ENCODE peak calls at places on chromosomes 13 and 19, in six cellular contexts. U, Z, P, Q, L and B are unnamed samples.
A peak's percentile ranks its signal among the peaks of the same experiment; 100 is the strongest.

GRCh38 chr19:1907563-1908363 is 2.6 kb downstream of the ADAT3 start:
- DNase-seq in U (no peak), Z (no peak), P (peak; percentile 88), Q (peak; percentile 78), L (no peak), B (no peak)

GRCh38 chr13:48797127-48797526 is 143.4 kb downstream of the CYSLTR2 start:
- DNase-seq in U (no peak), Z (no peak), P (no peak), Q (no peak), L (no peak), B (no peak)

GRCh38 chr13:107907065-107907464 is 308.3 kb downstream of the LIG4 start:
- DNase-seq in U (no peak), Z (no peak), P (no peak), Q (no peak), L (no peak), B (no peak)

GRCh38 chr19:7386308-7386707 is 37.6 kb downstream of the ARHGEF18 start:
- DNase-seq in U (no peak), Z (peak; percentile 45), P (no peak), Q (peak; percentile 45), L (no peak), B (no peak)

GRCh38 chr19:28940751-28941500 is 272.0 kb downstream of the UQCRFS1 start:
- DNase-seq in U (no peak), Z (no peak), P (no peak), Q (no peak), L (peak; percentile 93), B (no peak)

GRCh38 chr19:45474941-45475516 is 7.2 kb downstream of the FOSB start:
- DNase-seq in U (peak; percentile 61), Z (no peak), P (no peak), Q (no peak), L (no peak), B (no peak)

GRCh38 chr19:56083668-56084067 is 37.4 kb downstream of the ZNF787 start:
- DNase-seq in U (no peak), Z (no peak), P (no peak), Q (no peak), L (no peak), B (no peak)

GRCh38 chr13:23673354-23673753 is 103.1 kb downstream of the TNFRSF19 start:
- DNase-seq in U (no peak), Z (no peak), P (no peak), Q (peak; percentile 82), L (peak; percentile 95), B (no peak)

GRCh38 chr19:45251452-45252354 is 632 bp downstream of the MARK4 start:
- DNase-seq in U (no peak), Z (no peak), P (no peak), Q (no peak), L (peak; percentile 11), B (no peak)

GRCh38 chr13:87777395-87777794 is 106.2 kb downstream of the SLITRK5 start:
- DNase-seq in U (no peak), Z (peak; percentile 26), P (no peak), Q (peak; percentile 11), L (no peak), B (no peak)

GRCh38 chr13:73607489-73608156 is 526.6 kb downstream of the KLF12 start:
- DNase-seq in U (no peak), Z (no peak), P (no peak), Q (peak; percentile 54), L (no peak), B (no peak)

DNA sequence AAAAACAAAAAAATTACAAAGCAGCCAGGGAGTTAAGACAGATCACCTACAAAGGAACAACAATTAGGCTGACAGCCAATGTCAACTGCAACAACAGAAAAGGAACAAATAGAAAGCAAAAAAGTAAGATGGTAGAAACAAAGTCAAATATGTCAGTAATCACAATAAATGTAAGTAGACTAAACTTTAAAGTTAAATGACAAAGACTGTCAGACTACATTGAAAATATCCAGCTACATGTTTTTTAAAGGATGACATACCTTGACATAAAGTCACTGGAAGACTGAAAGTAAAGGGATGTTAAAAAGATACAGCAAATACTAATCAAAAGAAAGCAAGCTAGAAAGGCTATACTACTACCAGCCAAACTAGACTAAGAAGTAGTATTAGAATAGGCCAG is 14.9 kb downstream of the TMEM161A start:
- DNase-seq in U (no peak), Z (no peak), P (no peak), Q (no peak), L (no peak), B (no peak)
- H3K4me3 ChIP-seq in U (no peak overlapping the region), Z (no peak overlapping the region), P (no peak overlapping the region), Q (no peak overlapping the region), L (no peak overlapping the region), B (no peak overlapping the region)

DNA sequence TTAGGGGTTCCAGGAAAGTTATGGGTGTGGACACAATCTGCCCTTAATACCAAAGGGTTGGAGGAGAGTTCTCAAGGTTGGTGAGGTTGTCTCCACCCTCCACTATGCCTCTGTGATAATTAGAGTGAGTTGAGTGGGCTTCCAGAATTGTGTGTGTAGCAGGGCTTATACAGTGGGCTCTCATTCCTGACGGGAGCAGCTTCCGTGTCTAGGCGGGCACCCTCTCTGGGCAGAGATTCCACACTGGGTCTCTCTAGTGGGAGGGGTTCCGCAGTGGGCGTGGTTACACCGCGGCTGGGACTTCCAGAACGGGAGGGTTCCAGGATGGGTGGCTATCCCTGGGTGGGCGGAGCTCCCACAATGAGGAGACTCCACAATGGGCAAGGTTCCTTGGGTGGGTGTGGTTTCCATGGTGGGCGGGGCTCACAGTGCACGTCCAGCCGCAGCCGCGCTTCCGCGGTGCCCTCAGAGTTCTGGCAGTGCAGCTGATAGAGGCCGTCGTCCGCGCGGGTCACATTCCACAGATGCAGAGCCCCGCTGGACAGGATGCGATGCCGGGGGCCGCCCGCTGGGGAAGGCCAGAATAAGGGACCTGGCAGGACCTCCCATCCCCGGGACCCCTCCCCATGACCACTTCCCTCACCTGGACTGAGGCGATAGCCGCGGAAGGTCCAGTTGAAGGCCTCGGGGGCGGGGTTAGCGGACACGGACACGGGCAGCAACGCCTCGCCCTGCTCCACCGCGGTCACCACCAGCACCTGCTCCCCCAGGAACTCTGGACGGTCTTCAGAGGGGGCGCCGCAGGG is 8.4 kb downstream of the NPHS1 start:
- DNase-seq in U (no peak), Z (peak; percentile 88), P (peak; percentile 75), Q (no peak), L (no peak), B (no peak)
- H3K4me3 ChIP-seq in U (no peak overlapping the region), Z (peak overlapping the region; percentile 12), P (no peak overlapping the region), Q (no peak overlapping the region), L (no peak overlapping the region), B (no peak overlapping the region)

GRCh38 chr19:3604987-3605343 is 1.7 kb downstream of the TBXA2R start:
- DNase-seq in U (no peak), Z (no peak), P (no peak), Q (no peak), L (no peak), B (no peak)

GRCh38 chr19:3605770-3606169 is 905 bp downstream of the TBXA2R start:
- DNase-seq in U (no peak), Z (no peak), P (no peak), Q (no peak), L (peak; percentile 11), B (no peak)

GRCh38 chr19:3604227-3604986 is 2.3 kb downstream of the TBXA2R start:
- DNase-seq in U (no peak), Z (no peak), P (no peak), Q (no peak), L (no peak), B (no peak)

GRCh38 chr19:3606174-3606689 is 443 bp downstream of the TBXA2R start:
- DNase-seq in U (no peak), Z (no peak), P (peak; percentile 82), Q (peak; percentile 35), L (no peak), B (no peak)

DNA sequence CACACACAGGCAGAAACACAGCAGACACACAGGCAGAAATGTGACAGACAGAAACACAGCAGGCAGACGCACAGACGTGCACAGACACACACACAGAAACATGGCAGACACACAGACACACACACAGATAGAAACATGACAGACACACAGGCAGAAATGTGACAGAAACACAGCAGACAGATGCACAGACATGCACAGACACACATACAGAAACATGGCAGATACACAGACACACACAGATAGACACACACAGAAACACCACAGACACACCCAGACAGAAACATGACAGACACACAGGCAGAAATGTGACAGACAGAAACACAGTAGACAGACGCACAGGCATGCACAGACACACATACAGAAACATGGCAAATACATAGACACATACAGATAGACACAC is 1.3 kb downstream of the TBXA2R start:
- DNase-seq in U (no peak), Z (no peak), P (no peak), Q (no peak), L (no peak), B (no peak)
- H3K4me3 ChIP-seq in U (peak overlapping the region; percentile 44), Z (no peak overlapping the region), P (no peak overlapping the region), Q (peak overlapping the region; percentile 66), L (peak overlapping the region; percentile 76), B (no peak overlapping the region)

GRCh38 chr13:114065926-114066774 is 66.3 kb downstream of the RASA3 start:
- DNase-seq in U (peak; percentile 51), Z (no peak), P (peak; percentile 69), Q (no peak), L (no peak), B (peak; percentile 39)

GRCh38 chr13:114065141-114065925 is 67.1 kb downstream of the RASA3 start:
- DNase-seq in U (peak; percentile 65), Z (peak; percentile 89), P (peak; percentile 86), Q (peak; percentile 95), L (peak; percentile 98), B (peak; percentile 47)

GRCh38 chr13:114067381-114067885 is 65.0 kb downstream of the RASA3 start:
- DNase-seq in U (no peak), Z (no peak), P (peak; percentile 48), Q (peak; percentile 43), L (peak; percentile 73), B (peak; percentile 95)

GRCh38 chr13:114067886-114068722 is 64.3 kb downstream of the RASA3 start:
- DNase-seq in U (peak; percentile 68), Z (no peak), P (peak; percentile 77), Q (no peak), L (no peak), B (peak; percentile 55)

DNA sequence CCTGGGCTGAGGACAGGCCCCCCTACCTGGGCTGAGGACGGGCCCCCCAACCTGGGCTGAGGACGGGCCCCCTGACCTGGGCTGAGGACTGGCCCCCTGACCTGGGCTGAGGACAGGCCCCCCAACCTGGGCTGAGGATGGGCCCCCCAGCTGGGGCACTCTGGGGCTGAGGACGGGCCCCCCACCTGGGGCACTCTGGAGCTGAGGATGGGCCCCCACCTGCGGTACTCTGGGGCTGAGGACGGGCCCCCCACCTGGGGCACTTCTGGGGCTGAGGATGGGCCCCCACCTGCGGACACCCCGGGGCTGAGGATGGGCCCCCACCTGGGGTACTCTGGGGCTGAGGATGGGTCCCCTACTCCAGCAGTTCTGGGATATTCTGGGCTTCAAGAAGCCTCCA is 65.5 kb downstream of the RASA3 start:
- DNase-seq in U (no peak), Z (no peak), P (peak; percentile 48), Q (no peak), L (no peak), B (no peak)
- H3K4me3 ChIP-seq in U (peak overlapping the region; percentile 18), Z (no peak overlapping the region), P (no peak overlapping the region), Q (no peak overlapping the region), L (no peak overlapping the region), B (peak overlapping the region; percentile 23)